ENCODE peak calls at places on chromosomes 4 and X, in ten cellular contexts. C, M, U, Y, F, I, P, L, E and Z are unnamed samples.

GRCh38 chr4:81688085-81688484 is 216.4 kb upstream of the RASGEF1B start:
- DNase-seq in C (no peak), M (peak), U (peak), Y (peak), F (peak), I (no peak), P (no peak), L (no peak), E (no peak), Z (no peak)

GRCh38 chr4:71209161-71209560 is 129.7 kb upstream of the SLC4A4 start:
- DNase-seq in C (no peak), M (peak), U (no peak), Y (peak), F (peak), I (peak), P (no peak), L (no peak), E (no peak), Z (no peak)

GRCh38 chr4:145937990-145938611 is 522 bp downstream of the ZNF827 start:
- DNase-seq in C (peak), M (peak), U (peak), Y (no peak), F (peak), I (no peak), P (peak), L (no peak), E (no peak), Z (no peak)

GRCh38 chrX:91080822-91081221 is 353.8 kb upstream of the PABPC5 start:
- DNase-seq in C (no peak), M (no peak), U (no peak), Y (no peak), F (no peak), I (no peak), P (no peak), L (no peak), E (no peak), Z (no peak)

GRCh38 chr4:84632092-84632491 is 49.2 kb downstream of the CDS1 start:
- DNase-seq in C (no peak), M (peak), U (no peak), Y (peak), F (peak), I (no peak), P (no peak), L (no peak), E (no peak), Z (no peak)

GRCh38 chr4:168212656-168213055 is 105.9 kb downstream of the DDX60 start:
- DNase-seq in C (no peak), M (no peak), U (no peak), Y (no peak), F (no peak), I (no peak), P (no peak), L (no peak), E (no peak), Z (no peak)

GRCh38 chr4:91127891-91128290 is 1000.7 kb downstream of the CCSER1 start:
- DNase-seq in C (no peak), M (no peak), U (no peak), Y (peak), F (no peak), I (no peak), P (no peak), L (no peak), E (no peak), Z (no peak)

GRCh38 chr4:123120473-123120872 is 198.1 kb upstream of the NUDT6 start:
- DNase-seq in C (no peak), M (peak), U (no peak), Y (peak), F (no peak), I (no peak), P (no peak), L (no peak), E (no peak), Z (peak)